ENCODE peak calls at places on chromosomes 2 and 18, in four cellular contexts. One of them, this sample, is unnamed.

GRCh38 chr2:184517402-184517801 is 80.9 kb upstream of the ZNF804A start:
- DNase-seq in K562: no peak
- DNase-seq in GM12878: no peak
- DNase-seq in HepG2: no peak
- DNase-seq in this sample: no peak

GRCh38 chr2:109162999-109163398 is 34.0 kb downstream of the SH3RF3 start:
- DNase-seq in HepG2: no peak
- DNase-seq in K562: no peak
- DNase-seq in GM12878: no peak
- DNase-seq in this sample: no peak

GRCh38 chr18:1544016-1544415 is 639.3 kb downstream of the ADCYAP1 start:
- DNase-seq in GM12878: no peak
- DNase-seq in K562: no peak
- DNase-seq in HepG2: no peak
- DNase-seq in this sample: no peak

GRCh38 chr2:1081411-1082225 is 131.0 kb downstream of the SNTG2 start:
- DNase-seq in GM12878: no peak
- DNase-seq in K562: no peak
- DNase-seq in HepG2: no peak
- DNase-seq in this sample: no peak

GRCh38 chr2:160388464-160389263 is 104.9 kb downstream of the RBMS1 start:
- DNase-seq in HepG2: no peak
- DNase-seq in GM12878: no peak
- DNase-seq in K562: no peak
- DNase-seq in this sample: no peak

GRCh38 chr2:241811209-241811951 is 2.4 kb downstream of the NEU4 start:
- DNase-seq in HepG2: no peak
- DNase-seq in K562: no peak
- DNase-seq in GM12878: no peak
- DNase-seq in this sample: no peak

GRCh38 chr2:101124684-101125366 is 26.4 kb downstream of the TBC1D8 start:
- DNase-seq in K562: no peak
- DNase-seq in GM12878: no peak
- DNase-seq in HepG2: peak
- DNase-seq in this sample: no peak

GRCh38 chr2:8116661-8117060 is 565.2 kb upstream of the ID2 start:
- DNase-seq in GM12878: peak
- DNase-seq in K562: no peak
- DNase-seq in HepG2: no peak
- DNase-seq in this sample: no peak

GRCh38 chr2:28399946-28400345 is 7.3 kb downstream of the FOSL2 start:
- DNase-seq in GM12878: no peak
- DNase-seq in K562: no peak
- DNase-seq in HepG2: no peak
- DNase-seq in this sample: no peak

GRCh38 chr2:168897449-168897848 is 3.6 kb upstream of the G6PC2 start:
- DNase-seq in GM12878: no peak
- DNase-seq in HepG2: no peak
- DNase-seq in K562: no peak
- DNase-seq in this sample: no peak

GRCh38 chr2:12168354-12169059 is 422.1 kb downstream of the LPIN1 start:
- DNase-seq in GM12878: no peak
- DNase-seq in HepG2: no peak
- DNase-seq in K562: no peak
- DNase-seq in this sample: no peak

GRCh38 chr2:9815076-9815475 is 28.2 kb upstream of the TAF1B start:
- DNase-seq in GM12878: no peak
- DNase-seq in K562: no peak
- DNase-seq in HepG2: no peak
- DNase-seq in this sample: no peak

GRCh38 chr2:23594079-23594494 is 209.1 kb downstream of the KLHL29 start:
- DNase-seq in K562: no peak
- DNase-seq in GM12878: no peak
- DNase-seq in HepG2: no peak
- DNase-seq in this sample: no peak

GRCh38 chr2:48601349-48601748 is 16.3 kb upstream of the GTF2A1L start:
- DNase-seq in K562: peak
- DNase-seq in HepG2: peak
- DNase-seq in GM12878: no peak
- DNase-seq in this sample: peak

GRCh38 chr2:143399679-143400078 is 270.5 kb downstream of the ARHGAP15 start:
- DNase-seq in HepG2: no peak
- DNase-seq in GM12878: no peak
- DNase-seq in K562: no peak
- DNase-seq in this sample: no peak

GRCh38 chr18:25332002-25332401 is 20.0 kb downstream of the ZNF521 start:
- DNase-seq in K562: no peak
- DNase-seq in GM12878: no peak
- DNase-seq in HepG2: no peak
- DNase-seq in this sample: no peak

GRCh38 chr2:70716131-70716766 is 51.8 kb downstream of the ADD2 start:
- DNase-seq in HepG2: no peak
- DNase-seq in GM12878: no peak
- DNase-seq in K562: no peak
- DNase-seq in this sample: peak

GRCh38 chr2:10620481-10620880 is 69.3 kb downstream of the NOL10 start:
- DNase-seq in HepG2: no peak
- DNase-seq in GM12878: no peak
- DNase-seq in K562: no peak
- DNase-seq in this sample: no peak

GRCh38 chr2:176284451-176285049 is 15.3 kb downstream of the MTX2 start:
- DNase-seq in GM12878: no peak
- DNase-seq in HepG2: no peak
- DNase-seq in K562: peak
- DNase-seq in this sample: no peak

GRCh38 chr2:176283268-176283667 is 14.0 kb downstream of the MTX2 start:
- DNase-seq in K562: no peak
- DNase-seq in GM12878: no peak
- DNase-seq in HepG2: no peak
- DNase-seq in this sample: no peak

GRCh38 chr2:176281267-176281666 is 12.0 kb downstream of the MTX2 start:
- DNase-seq in HepG2: no peak
- DNase-seq in K562: no peak
- DNase-seq in GM12878: no peak
- DNase-seq in this sample: no peak

GRCh38 chr2:176283669-176284068 is 14.4 kb downstream of the MTX2 start:
- DNase-seq in K562: no peak
- DNase-seq in GM12878: no peak
- DNase-seq in HepG2: no peak
- DNase-seq in this sample: no peak

DNA sequence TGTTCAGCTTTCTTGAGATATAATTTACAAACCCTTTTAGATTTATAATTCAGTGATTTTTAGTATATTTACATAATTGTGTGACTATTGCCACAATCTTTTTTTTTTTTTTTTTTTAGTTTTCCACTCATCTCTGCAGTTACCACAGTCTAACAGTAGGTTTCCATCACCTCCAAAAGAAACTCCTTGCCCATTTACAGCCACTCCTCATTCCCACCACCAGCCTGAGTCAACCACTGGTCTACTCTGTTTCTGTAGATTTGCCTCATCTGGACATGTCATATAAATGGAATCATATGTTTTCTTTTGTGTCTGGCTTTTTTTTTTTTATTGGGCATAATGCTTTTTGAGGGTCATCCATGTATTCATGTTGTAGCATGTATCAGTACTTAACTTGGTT is 16.1 kb downstream of the MTX2 start:
- DNase-seq in K562: no peak
- DNase-seq in HepG2: no peak
- DNase-seq in GM12878: no peak
- DNase-seq in this sample: no peak
- TF ChIP-seq BRCA1 in K562: no peak
- TF ChIP-seq BRCA1 in HepG2: no peak
- TF ChIP-seq BRCA1 in GM12878: no peak
- TF ChIP-seq BRCA1 in this sample: no peak

DNA sequence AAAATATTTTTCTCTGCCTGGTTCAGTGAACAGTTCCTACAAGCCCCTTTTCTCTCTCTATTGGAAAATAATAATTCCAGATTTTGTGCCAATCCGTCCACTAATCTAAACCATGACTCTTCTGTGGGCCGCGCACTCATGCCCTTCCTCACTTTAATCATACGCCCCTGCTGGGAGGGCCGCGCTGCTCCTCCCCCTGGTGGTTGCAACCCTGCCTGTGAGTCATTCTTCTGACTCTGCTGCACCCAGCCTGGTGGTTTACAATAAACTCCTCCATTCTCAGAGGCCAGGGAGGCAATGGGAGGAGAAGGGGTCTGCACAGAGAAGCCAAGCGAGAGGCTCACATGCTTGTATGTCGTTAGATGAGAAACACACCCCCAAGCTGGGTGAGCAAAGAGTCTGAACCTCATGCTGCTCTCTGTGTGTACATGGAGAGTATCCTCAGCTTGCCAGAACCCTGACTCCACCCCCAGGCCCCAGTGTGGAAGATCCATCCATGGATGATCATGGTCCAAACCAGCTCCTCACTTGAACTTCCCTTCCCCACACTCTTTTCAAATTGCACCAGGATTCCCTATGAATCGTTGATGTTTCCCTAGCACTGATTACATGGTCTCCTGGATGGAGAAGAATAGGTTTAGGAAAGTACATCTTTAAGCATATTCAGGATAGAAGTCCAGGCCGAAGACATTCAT is 228.9 kb downstream of the ANKRD30B start:
- DNase-seq in HepG2: no peak
- DNase-seq in K562: no peak
- DNase-seq in GM12878: no peak
- DNase-seq in this sample: no peak
- TF ChIP-seq BRCA1 in HepG2: no peak
- TF ChIP-seq BRCA1 in K562: no peak
- TF ChIP-seq BRCA1 in GM12878: no peak
- TF ChIP-seq BRCA1 in this sample: no peak

GRCh38 chr2:74847075-74847858 is 13.3 kb downstream of the HK2 start:
- DNase-seq in HepG2: no peak
- DNase-seq in GM12878: no peak
- DNase-seq in K562: no peak
- DNase-seq in this sample: no peak
- TF ChIP-seq BRCA1 in HepG2: no peak
- TF ChIP-seq BRCA1 in GM12878: no peak
- TF ChIP-seq BRCA1 in K562: no peak
- TF ChIP-seq BRCA1 in this sample: no peak

GRCh38 chr2:96146151-96146880 is 1.1 kb upstream of the DUSP2 start:
- DNase-seq in GM12878: peak
- DNase-seq in HepG2: no peak
- DNase-seq in K562: peak
- DNase-seq in this sample: no peak

GRCh38 chr2:96145028-96145939 is at the start of gene DUSP2:
- DNase-seq in K562: no peak
- DNase-seq in HepG2: no peak
- DNase-seq in GM12878: peak
- DNase-seq in this sample: peak

GRCh38 chr2:96143848-96144480 is 1.3 kb downstream of the DUSP2 start:
- DNase-seq in HepG2: no peak
- DNase-seq in GM12878: no peak
- DNase-seq in K562: no peak
- DNase-seq in this sample: peak

GRCh38 chr2:96143231-96143847 is 1.9 kb downstream of the DUSP2 start:
- DNase-seq in GM12878: no peak
- DNase-seq in HepG2: no peak
- DNase-seq in K562: no peak
- DNase-seq in this sample: no peak

GRCh38 chr2:96144481-96145027 is 686 bp downstream of the DUSP2 start:
- DNase-seq in GM12878: no peak
- DNase-seq in K562: no peak
- DNase-seq in HepG2: no peak
- DNase-seq in this sample: peak
- TF ChIP-seq BRCA1 in GM12878: no peak
- TF ChIP-seq BRCA1 in K562: no peak
- TF ChIP-seq BRCA1 in HepG2: no peak
- TF ChIP-seq BRCA1 in this sample: no peak

This sample was measured in H1.